ENCODE peak calls at places on chromosomes 12 and 14, in five cellular contexts. X is cardiac muscle cell; S is psoas muscle; Y is IMR-90; O is CD8-positive, alpha-beta T cell. B is an unnamed sample.

GRCh38 chr12:130320553-130320952 is 17.1 kb upstream of the PIWIL1 start:
- DNase-seq in Y (no peak), O (no peak), X (no peak), S (no peak), B (no peak)

GRCh38 chr14:61561144-61561543 is 134.2 kb upstream of the HIF1A start:
- DNase-seq in S (no peak), X (peak; percentile 89), O (no peak), Y (peak; percentile 77), B (no peak)

GRCh38 chr14:102232348-102232625 is 72.7 kb downstream of the MOK start:
- DNase-seq in X (no peak), Y (no peak), O (no peak), S (no peak), B (no peak)

GRCh38 chr14:44803239-44803905 is 158.4 kb downstream of the KLHL28 start:
- DNase-seq in X (peak; percentile 87), S (no peak), Y (peak; percentile 64), O (no peak), B (no peak)

GRCh38 chr14:80678436-80678835 is 263.1 kb downstream of the CEP128 start:
- DNase-seq in S (no peak), Y (peak; percentile 57), O (no peak), X (no peak), B (no peak)

GRCh38 chr12:27807063-27807703 is 27.1 kb upstream of the MANSC4 start:
- DNase-seq in X (no peak), O (peak; percentile 6), S (no peak), Y (no peak), B (peak; percentile 48)

GRCh38 chr12:121334513-121335343 is 17.5 kb downstream of the ANAPC5 start:
- DNase-seq in O (no peak), Y (peak; percentile 78), X (peak; percentile 84), S (no peak), B (peak; percentile 52)

GRCh38 chr12:48817957-48818830 is at the start of gene CACNB3:
- DNase-seq in X (peak; percentile 55), O (peak; percentile 56), S (peak; percentile 81), Y (peak; percentile 43), B (peak; percentile 86)

GRCh38 chr12:107393043-107393725 is 292.4 kb upstream of the PWP1 start:
- DNase-seq in S (no peak), X (no peak), O (no peak), Y (no peak), B (no peak)

GRCh38 chr14:73723799-73724621 is 9.8 kb upstream of the PNMA1 start:
- DNase-seq in Y (peak; percentile 97), O (no peak), S (peak; percentile 92), X (peak; percentile 99), B (no peak)
- H3K4me1 ChIP-seq in Y (peaks cover 36% of the 10 kb centered on the region), O (no peaks in the 10 kb centered on the region), S (peaks cover 68% of the 10 kb centered on the region), X (peaks cover 8% of the 10 kb centered on the region), B (peaks cover 51% of the 10 kb centered on the region)

GRCh38 chr14:54773171-54774006 is 129.2 kb downstream of the GCH1 start:
- DNase-seq in O (peak; percentile 20), Y (peak; percentile 100), S (peak; percentile 91), X (peak; percentile 100), B (peak; percentile 63)
- H3K4me3 ChIP-seq in O (no peak overlapping the region), Y (no peak overlapping the region), S (peak overlapping the region; percentile 1), X (no peak overlapping the region), B (peak overlapping the region; percentile 53)

DNA sequence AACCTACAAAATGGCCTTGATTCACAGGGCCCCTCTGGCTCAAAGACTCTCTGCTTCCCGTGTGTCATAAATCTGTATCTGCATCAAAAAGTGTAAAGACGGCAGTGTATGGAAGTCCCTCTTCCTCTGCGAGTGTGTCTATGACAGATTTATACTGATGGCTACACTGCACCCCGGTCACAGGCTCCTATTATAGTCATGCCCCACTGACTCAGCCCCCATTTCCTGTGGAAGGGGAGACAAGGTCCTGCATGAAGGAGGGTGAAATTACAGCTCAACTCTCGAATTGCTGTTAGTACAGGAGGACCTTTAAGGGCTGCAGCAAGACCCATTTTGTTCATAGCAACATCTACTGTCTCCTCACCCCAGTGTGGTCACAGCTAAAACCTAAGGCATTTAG is 68.6 kb downstream of the HMGA2 start:
- DNase-seq in S (no peak), O (no peak), Y (peak; percentile 87), X (peak; percentile 58), B (no peak)
- H3K4me1 ChIP-seq in S (peaks cover 15% of the 10 kb centered on the region), O (no peaks in the 10 kb centered on the region), Y (peaks cover 29% of the 10 kb centered on the region), X (peaks cover 29% of the 10 kb centered on the region), B (no peaks in the 10 kb centered on the region)

GRCh38 chr12:102964872-102965271 is 7.4 kb downstream of the ASCL1 start:
- DNase-seq in X (no peak), S (no peak), Y (no peak), O (no peak), B (peak; percentile 38)

GRCh38 chr12:102963796-102964195 is 6.3 kb downstream of the ASCL1 start:
- DNase-seq in Y (no peak), X (no peak), S (no peak), O (no peak), B (no peak)

GRCh38 chr12:102962986-102963385 is 5.5 kb downstream of the ASCL1 start:
- DNase-seq in O (no peak), Y (no peak), S (no peak), X (no peak), B (no peak)

GRCh38 chr12:102966200-102966941 is 8.9 kb downstream of the ASCL1 start:
- DNase-seq in Y (no peak), X (no peak), S (no peak), O (no peak), B (no peak)

DNA sequence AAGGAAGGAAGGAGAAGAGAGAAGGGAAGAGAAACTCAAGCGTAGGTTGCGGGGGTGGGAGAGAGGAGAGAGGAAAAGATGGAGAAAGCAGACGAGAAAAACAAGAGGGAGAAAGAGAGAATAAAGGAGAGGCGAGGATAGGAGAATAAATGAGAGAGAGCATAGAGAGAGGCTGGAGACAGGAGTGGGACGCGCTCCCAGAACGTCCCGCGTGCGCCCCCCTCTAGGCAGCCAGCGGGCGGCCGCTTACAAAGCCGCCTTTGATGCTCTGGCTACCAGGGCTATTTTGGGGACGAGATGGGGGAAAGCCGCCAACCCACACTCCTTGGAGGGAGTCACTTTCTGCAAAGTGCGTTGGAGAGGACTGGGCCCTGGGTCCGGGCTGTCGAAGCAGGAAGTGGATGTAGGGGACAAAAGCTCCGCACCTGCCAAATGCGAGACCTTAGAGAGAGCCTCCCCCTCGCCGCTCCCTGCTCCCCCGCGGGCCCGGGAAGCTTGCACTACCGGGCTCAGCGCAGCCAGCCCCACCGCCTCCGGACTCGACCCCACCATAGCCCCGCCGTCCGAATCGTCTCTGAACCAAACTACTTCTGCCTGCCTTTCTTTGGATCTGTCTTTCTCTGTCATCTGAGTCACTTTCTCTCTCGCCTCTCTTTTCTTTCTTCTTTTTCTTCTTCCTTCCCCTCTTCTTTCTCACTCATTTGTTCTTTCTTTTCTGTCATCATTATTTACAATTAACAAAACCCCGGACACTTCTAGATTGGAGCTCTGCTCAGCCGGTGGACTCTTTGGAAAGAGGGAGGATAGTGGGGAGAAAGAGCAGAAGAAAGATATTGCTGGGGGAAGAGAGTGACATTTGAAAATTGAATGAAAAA is 8.0 kb downstream of the ASCL1 start:
- DNase-seq in X (no peak), S (no peak), Y (no peak), O (no peak), B (no peak)
- H3K4me3 ChIP-seq in X (peak overlapping the region; percentile 4), S (no peak overlapping the region), Y (no peak overlapping the region), O (no peak overlapping the region), B (no peak overlapping the region)